ENCODE peak calls at places on chromosomes 4 and X, in nine cellular contexts. U is upper lobe of left lung, D is body of pancreas, E is transverse colon, Z is heart left ventricle, M is IMR-90, P is ovary, O is H1, K is stomach. L is an unnamed sample. For H3K36me3, the result is how much of the 10 kb centered on the place peaks cover.

GRCh38 chr4:19739101-19739651 is 512.5 kb upstream of the SLIT2 start:
- DNase-seq in D (no peak), E (no peak), O (no peak), P (no peak), K (no peak), Z (no peak), M (peak), U (peak), L (peak)

GRCh38 chr4:187362937-187363336 is 632.6 kb upstream of the ZFP42 start:
- DNase-seq in E (no peak), U (no peak), O (no peak), M (no peak), K (no peak), D (no peak), Z (no peak), P (no peak), L (no peak)

GRCh38 chr4:55554453-55555030 is 7.8 kb upstream of the CLOCK start:
- DNase-seq in K (no peak), O (no peak), P (no peak), E (no peak), M (peak), D (no peak), U (no peak), Z (no peak), L (no peak)

GRCh38 chr4:55524844-55525571 is 21.7 kb downstream of the CLOCK start:
- DNase-seq in P (no peak), Z (no peak), U (no peak), D (no peak), O (no peak), K (no peak), E (no peak), M (peak), L (no peak)

GRCh38 chr4:122772311-122772710 is 39.8 kb downstream of the BBS12 start:
- DNase-seq in Z (no peak), K (no peak), M (peak), U (no peak), P (no peak), O (no peak), D (no peak), E (no peak), L (no peak)

GRCh38 chrX:16827225-16827624 is 41.0 kb downstream of the TXLNG start:
- DNase-seq in E (no peak), Z (no peak), M (peak), K (no peak), P (no peak), U (no peak), O (no peak), D (no peak), L (no peak)

GRCh38 chrX:100424012-100424411 is 13.9 kb upstream of the PCDH19 start:
- DNase-seq in E (no peak), Z (no peak), O (no peak), D (no peak), U (no peak), M (no peak), K (no peak), P (no peak), L (no peak)

GRCh38 chrX:44913656-44914531 is 40.9 kb downstream of the KDM6A start:
- DNase-seq in K (no peak), P (no peak), D (no peak), M (no peak), U (no peak), E (no peak), Z (no peak), O (no peak), L (no peak)

GRCh38 chr4:151717909-151718613 is 42.7 kb downstream of the GATB start:
- DNase-seq in Z (no peak), D (no peak), M (no peak), O (no peak), K (no peak), P (no peak), U (no peak), E (no peak), L (no peak)

GRCh38 chr4:88060431-88060830 is 53.0 kb downstream of the PKD2 start:
- DNase-seq in K (no peak), M (no peak), E (no peak), Z (no peak), D (no peak), O (no peak), U (no peak), P (no peak), L (no peak)

GRCh38 chrX:150568320-150569154 is at the start of gene MTM1:
- DNase-seq in O (peak), Z (peak), K (peak), U (peak), P (peak), E (peak), D (peak), M (peak), L (peak)

GRCh38 chr4:125828316-125828715 is 513.6 kb downstream of the FAT4 start:
- DNase-seq in M (no peak), E (no peak), Z (no peak), D (no peak), U (peak), K (no peak), P (no peak), O (no peak), L (no peak)

GRCh38 chrX:112011376-112011775 is 71.2 kb downstream of the TRPC5 start:
- DNase-seq in Z (no peak), U (no peak), K (no peak), E (no peak), D (no peak), P (no peak), M (no peak), O (no peak), L (no peak)

GRCh38 chrX:107787827-107788226 is 10.3 kb downstream of the NCBP2L start:
- DNase-seq in P (no peak), U (no peak), K (no peak), Z (no peak), M (no peak), D (no peak), E (no peak), O (no peak), L (no peak)

GRCh38 chrX:129040124-129040523 is 483.2 kb downstream of the SMARCA1 start:
- DNase-seq in U (no peak), D (no peak), O (no peak), M (no peak), Z (no peak), E (no peak), K (no peak), P (no peak), L (no peak)

GRCh38 chrX:107730298-107730655 is 45.3 kb downstream of the TSC22D3 start:
- DNase-seq in U (no peak), O (no peak), M (no peak), E (no peak), K (no peak), P (no peak), D (no peak), Z (no peak), L (peak)

GRCh38 chr4:140861359-140862181 is 105.4 kb upstream of the TBC1D9 start:
- DNase-seq in K (peak), O (peak), M (peak), E (peak), D (peak), Z (no peak), U (peak), P (peak), L (peak)

GRCh38 chr4:120293341-120293740 is 226.7 kb upstream of the MAD2L1 start:
- DNase-seq in U (no peak), M (no peak), Z (no peak), P (no peak), E (no peak), D (no peak), O (no peak), K (no peak), L (no peak)

GRCh38 chr4:41692717-41693345 is 55.7 kb downstream of the PHOX2B start:
- DNase-seq in D (peak), P (no peak), O (peak), E (peak), M (peak), U (no peak), Z (peak), K (peak), L (peak)

GRCh38 chr4:125266901-125267601 is 47.7 kb upstream of the FAT4 start:
- DNase-seq in Z (no peak), D (no peak), U (no peak), K (no peak), M (peak), P (no peak), E (no peak), O (no peak), L (no peak)

GRCh38 chr4:185865901-185866328 is 53.9 kb upstream of the SORBS2 start:
- DNase-seq in U (peak), P (no peak), K (peak), M (peak), D (peak), Z (no peak), E (peak), O (no peak), L (peak)

GRCh38 chr4:12633058-12633651 is 851.0 kb downstream of the RAB28 start:
- DNase-seq in P (peak), Z (peak), O (peak), K (peak), U (peak), E (peak), D (peak), M (peak), L (peak)

GRCh38 chr4:89645512-89645911 is 191.4 kb downstream of the SNCA start:
- DNase-seq in Z (no peak), D (no peak), P (no peak), O (no peak), U (no peak), M (no peak), K (no peak), E (no peak), L (no peak)

GRCh38 chr4:135724426-135724825 is 1522.8 kb upstream of the PABPC4L start:
- DNase-seq in U (no peak), E (no peak), P (no peak), K (no peak), D (no peak), Z (no peak), M (no peak), O (no peak), L (no peak)

GRCh38 chr4:82419451-82419850 is 10.8 kb downstream of the HNRNPDL start:
- DNase-seq in O (no peak), M (no peak), E (no peak), D (no peak), K (no peak), Z (no peak), U (no peak), P (no peak), L (no peak)

GRCh38 chrX:11427082-11428033 is 134.1 kb downstream of the AMELX start:
- DNase-seq in Z (peak), P (peak), E (peak), M (no peak), D (peak), K (peak), O (no peak), U (no peak), L (peak)
- TF ChIP-seq POLR2A in Z (no peak), P (no peak), E (no peak), M (no peak), D (no peak), K (no peak), O (no peak), U (no peak), L (peak)

DNA sequence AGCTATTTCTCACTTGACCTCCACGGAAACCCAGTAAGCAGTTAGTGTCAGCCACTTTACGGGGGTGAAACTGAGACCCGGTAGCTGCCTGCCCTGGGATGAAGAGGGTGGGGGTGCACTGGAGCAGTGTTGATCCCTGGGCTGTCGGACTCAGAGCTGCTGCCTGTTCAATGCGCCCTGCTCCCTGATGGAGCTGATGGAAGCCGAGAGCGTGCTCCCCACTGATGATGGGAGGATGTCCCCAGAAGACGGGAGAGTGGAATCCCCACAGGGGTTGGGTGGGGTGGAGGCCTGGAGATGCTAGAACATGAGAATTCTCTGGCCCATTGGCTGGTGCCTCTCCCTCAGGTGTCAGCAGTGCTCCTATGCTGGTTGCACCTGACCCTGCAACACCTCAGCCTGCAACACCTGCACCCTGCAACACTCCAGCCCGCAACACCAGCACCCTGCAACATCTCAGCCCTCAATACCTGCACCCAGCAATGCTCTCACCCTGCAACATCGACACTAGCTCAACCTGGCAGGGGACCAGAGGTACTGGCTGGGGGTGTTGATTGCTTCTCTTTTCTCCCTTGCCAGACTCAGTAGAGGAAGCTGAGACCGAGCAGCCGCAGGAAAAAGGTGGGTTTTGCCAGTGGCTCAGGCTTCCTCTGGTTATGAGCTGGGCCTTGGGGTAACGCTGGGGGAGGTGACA is 25.7 kb downstream of the SH3TC1 start:
- DNase-seq in D (no peak), O (no peak), K (no peak), U (no peak), M (no peak), P (no peak), E (no peak), Z (peak), L (no peak)
- H3K36me3 ChIP-seq in D (under half), O (under half), K (half or more), U (under half), M (under half), P (under half), E (under half), Z (under half), L (under half)

GRCh38 chrX:2500681-2501151 is at the start of the genes DHRSX and ZBED1:
- DNase-seq in K (peak), U (peak), E (peak), P (peak), M (no peak), D (no peak), Z (peak), O (no peak), L (peak)

GRCh38 chrX:2500091-2500680 is 590 bp downstream of the DHRSX start:
- DNase-seq in O (no peak), Z (peak), U (peak), D (no peak), P (peak), M (peak), K (peak), E (peak), L (peak)

GRCh38 chrX:2498781-2499302 is 1.9 kb downstream of the DHRSX start:
- DNase-seq in U (peak), Z (no peak), O (no peak), D (no peak), E (peak), K (peak), M (peak), P (peak), L (peak)

GRCh38 chrX:2499507-2499906 is 1.3 kb downstream of the DHRSX start:
- DNase-seq in E (no peak), P (no peak), O (no peak), D (no peak), Z (no peak), M (no peak), U (no peak), K (peak), L (no peak)

GRCh38 chrX:2497961-2498780 is 2.6 kb downstream of the DHRSX start:
- DNase-seq in P (no peak), O (no peak), Z (no peak), U (no peak), K (peak), M (peak), D (peak), E (peak), L (peak)
- TF ChIP-seq POLR2A in P (no peak), O (no peak), Z (no peak), U (no peak), K (no peak), M (no peak), D (no peak), E (no peak), L (no peak)

GRCh38 chr4:110009526-110009925 is 96.8 kb downstream of the EGF start:
- DNase-seq in M (no peak), U (no peak), D (no peak), E (no peak), K (no peak), O (no peak), P (no peak), Z (no peak), L (no peak)

GRCh38 chr4:110014233-110014632 is 101.5 kb downstream of the EGF start:
- DNase-seq in U (no peak), Z (no peak), K (no peak), E (no peak), P (no peak), D (no peak), O (no peak), M (no peak), L (no peak)

GRCh38 chr4:110012917-110013316 is 100.2 kb downstream of the EGF start:
- DNase-seq in O (no peak), U (no peak), K (no peak), M (no peak), P (no peak), Z (no peak), D (no peak), E (no peak), L (no peak)

GRCh38 chr4:110008540-110008939 is 95.9 kb downstream of the EGF start:
- DNase-seq in P (no peak), Z (no peak), U (no peak), K (no peak), D (no peak), O (no peak), E (no peak), M (no peak), L (no peak)

GRCh38 chr4:110010797-110011196 is 98.1 kb downstream of the EGF start:
- DNase-seq in E (no peak), M (no peak), K (no peak), Z (no peak), P (no peak), O (no peak), D (no peak), U (no peak), L (no peak)
- H3K36me3 ChIP-seq in E (under half), M (under half), K (under half), Z (under half), P (under half), O (under half), D (under half), U (under half), L (under half)

GRCh38 chrX:3286196-3286920 is 60.1 kb downstream of the MXRA5 start:
- DNase-seq in Z (no peak), M (peak), P (no peak), K (no peak), D (no peak), O (no peak), E (no peak), U (no peak), L (no peak)
- TF ChIP-seq POLR2A in Z (no peak), M (no peak), P (no peak), K (no peak), D (no peak), O (no peak), E (no peak), U (no peak), L (no peak)

GRCh38 chr4:5816851-5817375 is 76.0 kb downstream of the CRMP1 start:
- DNase-seq in Z (no peak), P (no peak), E (no peak), D (no peak), M (no peak), K (no peak), U (no peak), O (no peak), L (no peak)

GRCh38 chr4:5814421-5814820 is 78.5 kb downstream of the CRMP1 start:
- DNase-seq in O (no peak), E (no peak), Z (no peak), P (no peak), D (no peak), M (no peak), U (no peak), K (no peak), L (no peak)

GRCh38 chr4:5813882-5814255 is 79.0 kb downstream of the CRMP1 start:
- DNase-seq in P (no peak), M (no peak), K (no peak), O (no peak), U (no peak), Z (no peak), E (no peak), D (no peak), L (no peak)

GRCh38 chr4:5815641-5816040 is 77.2 kb downstream of the CRMP1 start:
- DNase-seq in O (no peak), D (no peak), U (no peak), E (no peak), K (no peak), Z (no peak), P (no peak), M (no peak), L (no peak)

GRCh38 chr4:5816101-5816500 is 76.8 kb downstream of the CRMP1 start:
- DNase-seq in Z (no peak), P (no peak), D (no peak), O (no peak), K (no peak), M (no peak), U (no peak), E (no peak), L (no peak)
- H3K36me3 ChIP-seq in Z (under half), P (under half), D (under half), O (under half), K (under half), M (half or more), U (under half), E (under half), L (under half)